ENCODE peak calls at places on chromosomes 13 and 19, in seven cellular contexts. R is endothelial cell, T is HFFc6, E is RWPE1, I is ovary, H is heart left ventricle, Z is glutamatergic neuron. S is an unnamed sample.

GRCh38 chr13:23506071-23506820 is 64.0 kb upstream of the TNFRSF19 start:
- DNase-seq in R (no peak), T (peak), E (no peak), I (no peak), H (peak), Z (peak), S (no peak)

GRCh38 chr13:47251771-47252170 is 354.9 kb upstream of the HTR2A start:
- DNase-seq in R (no peak), T (no peak), E (no peak), I (no peak), H (no peak), Z (no peak), S (no peak)

GRCh38 chr13:47135800-47136658 is 239.2 kb upstream of the HTR2A start:
- DNase-seq in R (no peak), T (no peak), E (no peak), I (no peak), H (no peak), Z (no peak), S (no peak)

GRCh38 chr19:58549664-58550361 is 5.1 kb downstream of the CHMP2A start:
- DNase-seq in R (no peak), T (no peak), E (no peak), I (no peak), H (no peak), Z (no peak), S (no peak)

GRCh38 chr13:37319041-37319443 is 213.6 kb upstream of the CSNK1A1L start:
- DNase-seq in R (no peak), T (peak), E (no peak), I (no peak), H (no peak), Z (no peak), S (no peak)

GRCh38 chr19:11089254-11090013 is at the start of gene LDLR:
- DNase-seq in R (peak), T (peak), E (peak), I (peak), H (peak), Z (peak), S (peak)

GRCh38 chr13:78940444-78940843 is 281.5 kb upstream of the OBI1 start:
- DNase-seq in R (no peak), T (no peak), E (no peak), I (no peak), H (no peak), Z (no peak), S (no peak)

GRCh38 chr13:42821437-42821836 is 40.1 kb downstream of the FAM216B start:
- DNase-seq in R (no peak), T (peak), E (no peak), I (no peak), H (no peak), Z (no peak), S (no peak)

GRCh38 chr13:24511019-24511823 is 1.4 kb downstream of the PARP4 start:
- DNase-seq in R (no peak), T (peak), E (peak), I (no peak), H (no peak), Z (no peak), S (peak)

GRCh38 chr13:102141625-102142472 is 260.0 kb downstream of the FGF14 start:
- DNase-seq in R (no peak), T (no peak), E (peak), I (no peak), H (no peak), Z (no peak), S (no peak)

GRCh38 chr19:54795763-54796162 is 7.6 kb upstream of the KIR2DL4 start:
- DNase-seq in R (no peak), T (no peak), E (no peak), I (no peak), H (no peak), Z (no peak), S (no peak)

GRCh38 chr13:55160911-55161310 is 1979.8 kb upstream of the PRR20A start:
- DNase-seq in R (no peak), T (no peak), E (no peak), I (no peak), H (no peak), Z (no peak), S (no peak)

DNA sequence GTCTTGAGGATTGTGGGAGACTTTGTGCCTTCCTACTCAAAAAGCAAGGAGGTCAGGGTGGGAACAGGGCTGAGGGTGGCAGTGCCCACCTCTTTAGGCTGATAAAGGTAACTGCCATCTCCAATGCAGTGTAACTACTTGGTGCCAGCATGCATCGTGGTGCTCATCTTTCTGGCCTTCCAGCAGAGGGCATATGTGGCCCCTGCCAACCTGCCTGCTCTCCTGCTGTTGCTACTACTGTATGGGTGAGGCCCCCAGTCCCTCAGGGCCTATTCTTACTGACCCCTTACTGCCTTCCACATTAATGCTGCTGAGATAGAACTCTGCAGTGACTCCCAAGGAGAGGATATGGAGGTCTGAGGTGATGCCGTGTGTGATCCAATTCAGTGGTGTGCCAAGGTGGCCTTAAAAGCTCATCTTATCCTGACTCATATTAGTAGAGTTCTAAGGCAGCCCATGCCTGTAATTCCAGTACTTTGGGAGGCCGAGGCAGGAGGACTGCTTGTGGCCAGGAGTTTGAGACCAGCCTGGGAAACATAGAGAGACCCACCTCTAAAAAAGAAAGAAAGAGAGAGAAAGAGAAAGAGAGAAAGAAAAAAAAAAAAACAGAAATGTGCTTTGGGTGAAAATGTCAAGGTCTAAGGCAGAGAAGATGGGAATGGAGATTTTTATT is 9.6 kb upstream of the ARHGAP45 start:
- DNase-seq in R (no peak), T (peak), E (no peak), I (no peak), H (no peak), Z (no peak), S (peak)
- TF ChIP-seq CTCF in R (no peak), T (peak), E (peak), I (no peak), H (no peak), Z (no peak), S (no peak)

GRCh38 chr19:24032651-24033050 is 54.3 kb upstream of the ZNF254 start:
- DNase-seq in R (no peak), T (no peak), E (no peak), I (peak), H (no peak), Z (no peak), S (no peak)

GRCh38 chr19:24029941-24030636 is 56.9 kb upstream of the ZNF254 start:
- DNase-seq in R (no peak), T (no peak), E (no peak), I (no peak), H (no peak), Z (no peak), S (no peak)

GRCh38 chr19:24033962-24034342 is 53.0 kb upstream of the ZNF254 start:
- DNase-seq in R (peak), T (peak), E (peak), I (peak), H (peak), Z (peak), S (peak)

GRCh38 chr19:24033308-24033961 is 53.6 kb upstream of the ZNF254 start:
- DNase-seq in R (peak), T (peak), E (peak), I (peak), H (peak), Z (peak), S (peak)
- TF ChIP-seq CTCF in R (no peak), T (peak), E (no peak), I (no peak), H (no peak), Z (peak), S (no peak)

DNA sequence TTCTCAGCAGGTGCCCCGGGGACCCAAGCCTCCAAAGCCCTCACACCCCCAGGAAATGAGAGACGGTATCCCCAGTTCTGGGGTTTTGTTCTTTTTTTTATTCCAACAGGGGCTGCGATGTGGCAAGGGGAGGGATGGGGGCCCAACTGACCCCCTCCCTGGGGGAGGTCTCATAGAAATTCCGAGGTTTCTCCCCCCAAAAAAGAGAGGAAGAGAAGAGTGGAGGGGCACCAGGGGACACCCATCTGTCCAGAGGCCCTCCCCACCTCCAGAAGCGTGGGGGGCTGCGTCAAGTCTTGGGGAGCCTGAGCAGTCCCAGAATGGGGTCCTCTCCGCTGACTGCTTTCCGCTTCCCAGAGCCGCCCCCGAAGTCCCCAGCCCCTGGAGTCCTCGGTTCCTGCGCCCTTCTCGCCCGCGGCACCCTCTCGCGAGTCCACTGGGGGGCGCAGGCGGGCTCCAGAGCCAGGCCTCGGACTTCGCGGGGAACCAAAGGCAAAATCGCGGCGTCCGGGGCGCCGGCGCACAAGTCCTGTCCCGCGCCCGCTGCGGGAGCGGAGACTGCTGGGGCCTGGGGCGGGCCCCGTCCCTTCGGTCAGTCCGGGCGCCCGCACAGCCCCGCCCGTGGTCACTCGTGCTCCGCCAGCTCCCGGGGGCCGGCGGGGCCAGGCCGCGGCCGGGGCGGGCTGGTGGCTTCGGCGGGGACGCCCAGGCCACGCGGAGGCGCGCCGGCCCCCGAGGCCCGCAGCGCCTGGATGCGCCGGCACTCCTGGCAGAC is 4.4 kb upstream of the ATP1A3 start:
- DNase-seq in R (peak), T (no peak), E (peak), I (no peak), H (peak), Z (peak), S (peak)
- TF ChIP-seq CTCF in R (peak), T (peak), E (peak), I (no peak), H (peak), Z (peak), S (peak)

GRCh38 chr13:69956343-69956742 is 151.3 kb upstream of the ATXN8OS start:
- DNase-seq in R (no peak), T (no peak), E (no peak), I (no peak), H (no peak), Z (no peak), S (no peak)
- TF ChIP-seq CTCF in R (no peak), T (no peak), E (no peak), I (no peak), H (no peak), Z (no peak), S (no peak)

GRCh38 chr19:13241321-13242104 is 91.3 kb downstream of the IER2 start:
- DNase-seq in R (no peak), T (no peak), E (no peak), I (no peak), H (no peak), Z (no peak), S (peak)
- TF ChIP-seq CTCF in R (no peak), T (peak), E (no peak), I (no peak), H (no peak), Z (no peak), S (no peak)

GRCh38 chr19:46928951-46929350 is 68.2 kb downstream of the ARHGAP35 start:
- DNase-seq in R (no peak), T (peak), E (no peak), I (no peak), H (no peak), Z (no peak), S (no peak)
- TF ChIP-seq CTCF in R (no peak), T (peak), E (no peak), I (no peak), H (no peak), Z (no peak), S (no peak)

DNA sequence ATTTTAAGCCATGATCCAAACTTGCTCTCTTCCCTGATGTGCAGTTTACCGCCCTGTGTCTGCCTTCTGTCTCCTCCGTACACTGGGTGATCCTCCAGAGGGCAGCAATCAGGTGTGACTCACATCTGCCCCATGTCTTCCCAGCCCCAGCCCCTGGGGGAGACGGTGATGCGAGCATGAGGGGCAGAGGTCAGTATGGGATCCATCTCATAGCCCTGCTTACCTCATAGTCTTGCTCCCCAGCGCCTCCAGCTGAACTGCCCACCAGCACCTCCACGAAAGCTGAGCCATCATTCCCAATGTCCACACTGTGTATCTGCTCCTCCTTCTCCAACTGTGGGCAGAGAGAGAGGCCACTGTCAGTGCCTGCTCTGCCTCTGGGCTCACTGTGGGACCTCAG is 14.6 kb downstream of the XRCC1 start:
- DNase-seq in R (no peak), T (peak), E (no peak), I (no peak), H (peak), Z (peak), S (peak)
- TF ChIP-seq CTCF in R (no peak), T (peak), E (no peak), I (no peak), H (no peak), Z (no peak), S (no peak)

S was measured in Calu3.